ENCODE peak calls at places on chromosomes 5 and 9, in seven cellular contexts. J, I, Y, C, F, V and S are unnamed samples.
A peak's percentile ranks its signal among the peaks of the same experiment; 100 is the strongest.

GRCh38 chr9:113708821-113709713 is 167.0 kb upstream of the ZNF618 start:
- DNase-seq in Y (no peak), F (no peak), C (no peak), V (no peak), I (no peak), J (no peak), S (no peak)

GRCh38 chr5:142109356-142110045 is 922 bp downstream of the NDFIP1 start:
- DNase-seq in V (no peak), F (peak; percentile 44), C (no peak), Y (no peak), J (peak; percentile 15), I (no peak), S (peak; percentile 37)

GRCh38 chr5:134509308-134510040 is 16.0 kb upstream of the JADE2 start:
- DNase-seq in J (peak; percentile 52), C (peak; percentile 44), I (peak; percentile 87), Y (no peak), F (no peak), V (no peak), S (peak; percentile 95)

GRCh38 chr9:127102176-127102575 is 20.3 kb downstream of the ANGPTL2 start:
- DNase-seq in C (no peak), F (no peak), J (peak; percentile 76), Y (no peak), I (no peak), V (no peak), S (no peak)

GRCh38 chr5:9835121-9835770 is 205.1 kb upstream of the TAS2R1 start:
- DNase-seq in V (no peak), Y (no peak), C (no peak), J (no peak), F (no peak), I (no peak), S (no peak)

GRCh38 chr9:88179080-88179521 is 40.8 kb upstream of the SPATA31C2 start:
- DNase-seq in C (no peak), I (no peak), V (no peak), F (no peak), Y (no peak), J (no peak), S (peak; percentile 29)

GRCh38 chr5:40137223-40137622 is 542.5 kb upstream of the PTGER4 start:
- DNase-seq in V (no peak), C (no peak), Y (no peak), F (no peak), I (no peak), J (no peak), S (no peak)

GRCh38 chr9:113566011-113566711 is 102.6 kb downstream of the RGS3 start:
- DNase-seq in I (no peak), V (peak; percentile 45), F (no peak), Y (no peak), J (no peak), C (no peak), S (no peak)

GRCh38 chr9:81268048-81268447 is 421.3 kb downstream of the TLE1 start:
- DNase-seq in V (no peak), Y (no peak), I (no peak), F (no peak), J (peak; percentile 89), C (no peak), S (no peak)

GRCh38 chr5:138611295-138612220 is 36.4 kb upstream of the HSPA9 start:
- DNase-seq in Y (no peak), J (no peak), C (no peak), F (peak; percentile 52), V (peak; percentile 48), I (no peak), S (no peak)

GRCh38 chr9:37801287-37801850 is 772 bp downstream of the DCAF10 start:
- DNase-seq in V (peak; percentile 53), J (peak; percentile 9), Y (peak; percentile 38), C (peak; percentile 37), I (no peak), F (peak; percentile 52), S (peak; percentile 56)

GRCh38 chr5:112735702-112736101 is 2.0 kb upstream of the APC start:
- DNase-seq in J (peak; percentile 75), Y (no peak), C (no peak), I (no peak), V (no peak), F (no peak), S (no peak)

GRCh38 chr5:112737088-112737471 is 605 bp upstream of the APC start:
- DNase-seq in I (no peak), Y (no peak), F (no peak), C (no peak), J (no peak), V (no peak), S (no peak)

GRCh38 chr5:112738180-112738560 is 485 bp downstream of the APC start:
- DNase-seq in I (no peak), Y (no peak), V (no peak), F (peak; percentile 59), C (no peak), J (no peak), S (no peak)

GRCh38 chr5:112734597-112734996 is 3.1 kb upstream of the APC start:
- DNase-seq in I (no peak), F (peak; percentile 56), C (no peak), Y (no peak), V (no peak), J (no peak), S (no peak)

GRCh38 chr5:112737472-112738179 is at the start of gene APC:
- DNase-seq in F (peak; percentile 93), I (peak; percentile 61), Y (peak; percentile 97), J (peak; percentile 87), V (peak; percentile 93), C (peak; percentile 69), S (peak; percentile 98)
- TF ChIP-seq POLR2A in F (peak; percentile 80), I (no peak), Y (peak; percentile 58), J (peak; percentile 22), V (no peak), C (no peak), S (no peak)

GRCh38 chr9:121772600-121773285 is 121.3 kb downstream of the DAB2IP start:
- DNase-seq in Y (peak; percentile 85), C (peak; percentile 88), I (no peak), F (no peak), J (no peak), V (peak; percentile 54), S (peak; percentile 94)

GRCh38 chr9:121774715-121775613 is 123.5 kb downstream of the DAB2IP start:
- DNase-seq in V (peak; percentile 31), C (no peak), F (no peak), J (no peak), Y (peak; percentile 14), I (no peak), S (no peak)

GRCh38 chr9:121771851-121772599 is 120.6 kb downstream of the DAB2IP start:
- DNase-seq in Y (peak; percentile 18), I (no peak), C (no peak), V (peak; percentile 53), J (no peak), F (no peak), S (peak; percentile 7)

GRCh38 chr9:121773954-121774714 is 122.7 kb downstream of the DAB2IP start:
- DNase-seq in F (no peak), V (peak; percentile 31), I (no peak), Y (peak; percentile 24), J (no peak), C (no peak), S (peak; percentile 23)

DNA sequence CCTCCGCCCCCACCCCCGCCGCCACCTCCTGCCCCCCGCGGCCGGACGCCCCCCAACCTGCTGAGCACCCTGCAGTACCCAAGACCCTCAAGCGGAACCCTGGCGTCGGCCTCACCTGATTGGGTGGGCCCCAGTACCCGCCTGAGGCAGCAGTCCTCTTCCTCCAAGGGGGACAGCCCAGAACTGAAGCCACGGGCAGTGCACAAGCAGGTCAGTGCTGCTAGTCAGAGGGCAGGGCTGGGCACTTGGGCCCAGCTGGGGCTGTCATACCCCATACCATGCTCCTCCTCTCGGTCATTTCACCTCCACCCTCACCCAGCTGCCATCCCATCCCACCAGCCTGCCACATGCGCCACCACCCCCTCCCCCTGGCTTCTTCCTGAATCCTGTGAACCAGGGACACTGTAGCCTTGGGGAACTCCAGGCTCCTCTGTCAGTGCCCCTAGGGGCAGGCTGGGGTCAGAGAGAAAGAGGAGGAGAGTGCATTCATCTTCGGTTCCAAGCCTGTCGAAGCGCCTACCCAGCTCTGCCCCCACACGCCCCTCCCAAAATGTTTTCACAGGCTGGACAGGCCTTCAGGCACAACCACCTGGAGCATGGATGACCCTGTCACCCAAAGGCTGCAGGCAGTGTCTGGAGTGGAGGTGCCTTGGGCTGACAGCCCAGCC is 122.0 kb downstream of the DAB2IP start:
- DNase-seq in Y (no peak), J (no peak), F (no peak), V (peak; percentile 28), C (no peak), I (no peak), S (no peak)
- H3K4me1 ChIP-seq in Y (peaks cover 23% of the 10 kb centered on the region), J (peaks cover 17% of the 10 kb centered on the region), F (no peaks in the 10 kb centered on the region), V (no peaks in the 10 kb centered on the region), C (no peaks in the 10 kb centered on the region), I (no peaks in the 10 kb centered on the region), S (peaks cover 8% of the 10 kb centered on the region)

DNA sequence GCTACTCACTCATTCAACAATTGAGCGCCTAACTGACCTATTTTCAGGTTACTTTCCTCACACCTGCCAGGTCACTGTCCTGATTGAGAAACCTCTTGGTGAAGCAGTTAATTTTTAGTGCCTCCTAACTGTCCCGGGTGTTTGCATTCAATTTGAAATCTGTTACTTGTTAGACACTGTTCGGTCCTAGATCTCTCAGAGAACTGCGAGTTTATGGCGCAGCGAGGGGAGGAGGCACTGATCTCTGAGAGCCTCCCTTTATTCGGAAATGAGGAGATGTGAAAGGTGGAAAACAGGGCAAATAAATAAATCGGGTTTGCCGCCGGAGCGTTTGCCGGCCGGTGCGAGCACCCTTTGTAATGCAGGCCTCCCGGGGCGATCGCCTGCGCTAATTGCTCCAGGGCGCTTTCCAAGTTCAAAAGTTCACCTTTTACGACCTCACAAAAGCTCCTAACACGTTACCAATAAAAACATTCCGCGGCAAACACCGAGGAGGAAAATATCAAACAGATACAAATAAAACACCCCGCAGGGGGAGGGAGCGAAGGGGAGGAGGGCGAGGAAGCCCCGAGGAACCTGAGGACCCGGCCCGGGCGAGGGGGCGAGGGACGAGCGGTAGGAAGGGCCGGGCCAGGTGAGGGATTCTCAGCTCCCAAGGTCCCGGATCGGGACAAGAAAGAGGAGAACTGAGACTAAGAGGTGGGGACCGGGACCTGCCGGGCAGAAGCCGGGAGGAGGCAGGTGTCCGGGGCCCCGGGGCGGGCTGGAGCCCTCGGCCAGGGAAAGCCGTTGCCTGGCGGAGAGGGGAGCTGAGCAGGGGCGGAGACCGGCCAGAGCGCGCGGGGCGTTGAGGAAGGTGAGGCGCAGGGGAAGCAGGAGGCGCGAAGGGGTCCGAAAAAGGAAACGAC is 1.4 kb downstream of the NR6A1 start:
- DNase-seq in V (peak; percentile 63), F (peak; percentile 66), J (no peak), I (peak; percentile 85), Y (peak; percentile 41), C (no peak), S (no peak)
- TF ChIP-seq POLR2A in V (no peak), F (no peak), J (no peak), I (no peak), Y (no peak), C (no peak), S (no peak)

GRCh38 chr5:56099346-56099745 is 104.6 kb upstream of the IL6ST start:
- DNase-seq in I (no peak), C (no peak), V (no peak), J (peak; percentile 56), F (no peak), Y (no peak), S (no peak)

GRCh38 chr5:56101180-56101579 is 106.4 kb upstream of the IL6ST start:
- DNase-seq in F (peak; percentile 33), J (no peak), Y (no peak), I (no peak), C (no peak), V (no peak), S (no peak)

GRCh38 chr5:56105511-56106372 is 111.0 kb upstream of the IL6ST start:
- DNase-seq in I (no peak), V (no peak), Y (no peak), F (no peak), C (no peak), J (no peak), S (no peak)

GRCh38 chr5:56100429-56101176 is 105.8 kb upstream of the IL6ST start:
- DNase-seq in V (no peak), Y (no peak), F (no peak), I (no peak), C (no peak), J (no peak), S (no peak)

GRCh38 chr5:56102885-56103284 is 108.1 kb upstream of the IL6ST start:
- DNase-seq in J (peak; percentile 35), C (no peak), F (no peak), Y (no peak), I (no peak), V (no peak), S (no peak)
- H3K4me1 ChIP-seq in J (peaks cover 4% of the 10 kb centered on the region), C (no peaks in the 10 kb centered on the region), F (peaks cover 14% of the 10 kb centered on the region), Y (peaks cover 17% of the 10 kb centered on the region), I (peaks cover 6% of the 10 kb centered on the region), V (peaks cover 5% of the 10 kb centered on the region), S (peaks cover 9% of the 10 kb centered on the region)